ENCODE peak calls at places on chromosome 9, in six cellular contexts. N is GM23248, Z is hepatocyte, M is HCT116, L is GM23338, K is MM.1S. S is an unnamed sample.

GRCh38 chr9:6616976-6617375 is 28.6 kb downstream of the GLDC start:
- DNase-seq in N (no peak), Z (no peak), M (no peak), L (no peak), K (no peak), S (no peak)

GRCh38 chr9:5375091-5375490 is 35.4 kb upstream of the RLN1 start:
- DNase-seq in N (no peak), Z (no peak), M (no peak), L (peak; percentile 4), K (no peak), S (no peak)

GRCh38 chr9:115596743-115597080 is 478.8 kb upstream of the TNC start:
- DNase-seq in N (peak; percentile 67), Z (no peak), M (no peak), L (no peak), K (no peak), S (no peak)

GRCh38 chr9:124270504-124271335 is 13.0 kb downstream of the NEK6 start:
- DNase-seq in N (peak; percentile 29), Z (no peak), M (no peak), L (no peak), K (no peak), S (no peak)

GRCh38 chr9:124216474-124217176 is 41.1 kb upstream of the NEK6 start:
- DNase-seq in N (no peak), Z (no peak), M (no peak), L (no peak), K (peak; percentile 81), S (no peak)

GRCh38 chr9:89274838-89275237 is 36.2 kb upstream of the CKS2 start:
- DNase-seq in N (peak; percentile 95), Z (no peak), M (no peak), L (no peak), K (no peak), S (no peak)

GRCh38 chr9:130587921-130588320 is 8.5 kb downstream of the FUBP3 start:
- DNase-seq in N (no peak), Z (no peak), M (no peak), L (no peak), K (no peak), S (no peak)

GRCh38 chr9:227882-228281 is 13.2 kb downstream of the DOCK8 start:
- DNase-seq in N (no peak), Z (no peak), M (no peak), L (no peak), K (no peak), S (no peak)

GRCh38 chr9:34506623-34507022 is 16.2 kb downstream of the ENHO start:
- DNase-seq in N (no peak), Z (no peak), M (no peak), L (no peak), K (no peak), S (no peak)

GRCh38 chr9:115943591-115944165 is 209.9 kb upstream of the PAPPA start:
- DNase-seq in N (peak; percentile 19), Z (no peak), M (no peak), L (no peak), K (no peak), S (no peak)

GRCh38 chr9:82117025-82117424 is 128.5 kb downstream of the SPATA31D1 start:
- DNase-seq in N (peak; percentile 19), Z (no peak), M (no peak), L (no peak), K (no peak), S (peak; percentile 38)

GRCh38 chr9:117435630-117436261 is 20.9 kb upstream of the ASTN2 start:
- DNase-seq in N (no peak), Z (no peak), M (no peak), L (no peak), K (no peak), S (no peak)

GRCh38 chr9:78003730-78004129 is 27.9 kb downstream of the GNAQ start:
- DNase-seq in N (no peak), Z (no peak), M (no peak), L (no peak), K (no peak), S (no peak)

GRCh38 chr9:88732128-88732527 is 197.2 kb downstream of the NXNL2 start:
- DNase-seq in N (peak; percentile 42), Z (no peak), M (no peak), L (no peak), K (no peak), S (no peak)

GRCh38 chr9:27750571-27750970 is 177.3 kb upstream of the C9orf72 start:
- DNase-seq in N (no peak), Z (no peak), M (no peak), L (no peak), K (no peak), S (no peak)

GRCh38 chr9:102499468-102499867 is 495.7 kb upstream of the CYLC2 start:
- DNase-seq in N (no peak), Z (no peak), M (no peak), L (no peak), K (peak; percentile 79), S (no peak)

GRCh38 chr9:102461441-102461840 is 533.7 kb upstream of the CYLC2 start:
- DNase-seq in N (no peak), Z (no peak), M (no peak), L (no peak), K (no peak), S (no peak)

GRCh38 chr9:115461284-115461683 is 343.3 kb upstream of the TNC start:
- DNase-seq in N (no peak), Z (no peak), M (no peak), L (no peak), K (no peak), S (no peak)

GRCh38 chr9:117682955-117683710 is 21.1 kb upstream of the TLR4 start:
- DNase-seq in N (peak; percentile 84), Z (no peak), M (no peak), L (no peak), K (no peak), S (no peak)

GRCh38 chr9:131982683-131983239 is 96.9 kb downstream of the MED27 start:
- DNase-seq in N (peak; percentile 60), Z (no peak), M (no peak), L (no peak), K (no peak), S (no peak)

GRCh38 chr9:72292184-72292787 is 72.7 kb downstream of the ZFAND5 start:
- DNase-seq in N (peak; percentile 69), Z (peak; percentile 60), M (no peak), L (peak; percentile 59), K (peak; percentile 38), S (peak; percentile 27)

GRCh38 chr9:89505795-89506385 is 8.0 kb upstream of the SEMA4D start:
- DNase-seq in N (no peak), Z (no peak), M (no peak), L (no peak), K (no peak), S (no peak)

GRCh38 chr9:16426716-16427115 is 443.8 kb downstream of the BNC2 start:
- DNase-seq in N (no peak), Z (no peak), M (no peak), L (no peak), K (no peak), S (no peak)

GRCh38 chr9:27485158-27485557 is 38.9 kb upstream of the IFNK start:
- DNase-seq in N (no peak), Z (no peak), M (no peak), L (no peak), K (peak; percentile 84), S (no peak)

GRCh38 chr9:112361602-112362001 is 18.3 kb upstream of the HSDL2 start:
- DNase-seq in N (peak; percentile 53), Z (peak; percentile 69), M (peak; percentile 33), L (peak; percentile 76), K (peak; percentile 67), S (peak; percentile 18)

GRCh38 chr9:101315129-101315459 is 69.7 kb downstream of the BAAT start:
- DNase-seq in N (no peak), Z (no peak), M (no peak), L (no peak), K (no peak), S (no peak)
- H3K4me3 ChIP-seq in N (no peak overlapping the region), Z (no peak overlapping the region), M (no peak overlapping the region), L (no peak overlapping the region), K (no peak overlapping the region), S (no peak overlapping the region)

GRCh38 chr9:70642421-70642820 is 228.0 kb upstream of the KLF9 start:
- DNase-seq in N (no peak), Z (no peak), M (no peak), L (no peak), K (no peak), S (no peak)

GRCh38 chr9:70641031-70641430 is 226.6 kb upstream of the KLF9 start:
- DNase-seq in N (no peak), Z (no peak), M (no peak), L (no peak), K (no peak), S (no peak)

GRCh38 chr9:70635790-70636189 is 221.3 kb upstream of the KLF9 start:
- DNase-seq in N (no peak), Z (no peak), M (no peak), L (no peak), K (no peak), S (no peak)

GRCh38 chr9:70639853-70640814 is 225.7 kb upstream of the KLF9 start:
- DNase-seq in N (peak; percentile 78), Z (peak; percentile 73), M (peak; percentile 22), L (peak; percentile 86), K (peak; percentile 58), S (no peak)

GRCh38 chr9:70641631-70642030 is 227.2 kb upstream of the KLF9 start:
- DNase-seq in N (no peak), Z (no peak), M (no peak), L (peak; percentile 12), K (no peak), S (no peak)
- TF ChIP-seq EZH2phosphoT487 in N (no peak), Z (no peak), M (no peak), L (no peak), K (no peak), S (no peak)

DNA sequence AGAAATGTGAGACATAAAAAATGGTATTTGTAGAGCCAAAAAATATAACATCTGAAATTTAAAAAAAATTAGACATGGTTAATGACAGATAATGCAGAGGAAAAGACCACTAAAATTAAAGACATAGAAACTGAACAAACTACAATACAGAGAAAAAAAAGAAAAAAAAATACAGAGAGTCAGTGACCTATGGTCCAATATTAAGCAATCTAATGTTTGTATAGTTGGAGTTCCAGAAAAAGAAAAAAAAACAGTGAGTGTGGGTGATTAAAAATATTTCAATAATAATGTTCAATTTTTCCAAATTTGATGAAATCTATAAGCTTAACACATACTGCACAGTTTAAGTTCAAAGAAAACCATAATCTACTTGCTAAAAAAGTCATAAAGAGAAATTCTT is 207.6 kb downstream of the MPDZ start:
- DNase-seq in N (no peak), Z (no peak), M (no peak), L (no peak), K (no peak), S (no peak)
- H3K4me3 ChIP-seq in N (no peak overlapping the region), Z (no peak overlapping the region), M (no peak overlapping the region), L (no peak overlapping the region), K (no peak overlapping the region), S (no peak overlapping the region)

DNA sequence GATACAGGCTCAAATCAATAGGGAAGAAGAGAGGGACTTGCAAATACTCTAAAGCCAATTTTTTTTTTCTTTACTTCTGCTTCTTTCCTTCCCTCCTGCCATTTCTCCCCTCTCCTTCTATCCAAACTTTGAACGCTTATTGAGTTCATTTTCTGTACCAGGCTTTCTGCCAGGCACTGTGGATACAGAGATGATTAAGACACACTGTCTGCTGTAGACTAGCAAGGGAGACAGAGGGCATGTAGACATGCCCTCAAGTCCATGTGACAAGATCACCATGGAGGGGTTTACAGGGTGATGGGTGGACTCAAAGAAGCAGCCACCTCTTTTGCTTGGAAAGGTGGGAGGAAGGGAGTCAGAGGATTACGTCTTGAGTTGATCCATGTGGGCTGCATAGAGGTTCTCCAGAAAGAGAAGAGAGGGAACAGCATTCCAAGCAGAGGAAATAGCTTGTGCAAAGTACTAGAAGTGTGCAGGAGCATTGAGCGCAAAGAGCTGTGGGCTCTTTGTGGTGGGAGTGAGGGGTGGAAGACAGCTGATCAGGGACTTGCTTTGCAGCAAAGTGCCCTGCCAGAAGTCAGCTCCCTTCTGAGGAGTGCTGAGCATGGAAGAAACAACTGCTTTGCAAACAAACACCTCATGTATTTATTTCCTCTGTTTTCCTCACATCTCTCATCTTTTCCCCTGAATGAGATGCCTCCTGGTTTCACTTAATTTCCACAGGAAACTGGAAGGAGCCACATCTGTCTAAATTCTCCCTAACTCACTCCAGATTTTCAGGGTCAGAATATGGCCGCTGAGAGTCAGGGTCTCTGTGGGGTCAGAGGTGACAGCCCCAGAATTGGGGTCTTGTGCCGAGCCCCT is 64.4 kb upstream of the COL15A1 start:
- DNase-seq in N (peak; percentile 73), Z (no peak), M (no peak), L (no peak), K (no peak), S (no peak)
- TF ChIP-seq EZH2phosphoT487 in N (no peak), Z (no peak), M (no peak), L (no peak), K (no peak), S (no peak)